ENCODE peak calls at places on chromosome 18, in six cellular contexts. V, W, I, Z, H and U are unnamed samples.

GRCh38 chr18:23274638-23275482 is 139.6 kb downstream of the CABLES1 start:
- DNase-seq in H (no peak), Z (no peak), W (no peak), V (no peak), I (peak; percentile 39), U (no peak)

GRCh38 chr18:65568866-65569265 is 181.9 kb upstream of the CDH7 start:
- DNase-seq in V (no peak), Z (no peak), H (no peak), W (no peak), I (no peak), U (no peak)

GRCh38 chr18:48910972-48911545 is 39.7 kb downstream of the SMAD7 start:
- DNase-seq in W (no peak), V (no peak), H (no peak), I (no peak), Z (no peak), U (no peak)

GRCh38 chr18:3217930-3218647 is 1.7 kb downstream of the MYOM1 start:
- DNase-seq in I (peak; percentile 37), V (no peak), Z (no peak), W (no peak), H (peak; percentile 25), U (no peak)

GRCh38 chr18:43875496-43875895 is 598.2 kb upstream of the SYT4 start:
- DNase-seq in Z (no peak), H (peak; percentile 71), I (no peak), V (no peak), W (no peak), U (no peak)

GRCh38 chr18:79278896-79279295 is 116.8 kb upstream of the NFATC1 start:
- DNase-seq in Z (no peak), W (no peak), H (no peak), V (no peak), I (no peak), U (no peak)

GRCh38 chr18:5463390-5463789 is 80.4 kb downstream of the EPB41L3 start:
- DNase-seq in H (no peak), I (no peak), V (no peak), W (peak; percentile 62), Z (no peak), U (no peak)

GRCh38 chr18:11570770-11571169 is 38.6 kb upstream of the SLC35G4 start:
- DNase-seq in H (peak; percentile 68), V (no peak), I (no peak), W (no peak), Z (no peak), U (no peak)

GRCh38 chr18:70627100-70627802 is 338.4 kb downstream of the SOCS6 start:
- DNase-seq in Z (no peak), V (no peak), W (no peak), I (no peak), H (no peak), U (no peak)

GRCh38 chr18:58639751-58640427 is 11.0 kb upstream of the ALPK2 start:
- DNase-seq in W (no peak), Z (no peak), I (no peak), V (no peak), H (peak; percentile 86), U (no peak)

GRCh38 chr18:23131693-23132319 is 3.5 kb upstream of the CABLES1 start:
- DNase-seq in I (peak; percentile 84), W (no peak), H (peak; percentile 91), Z (peak; percentile 58), V (peak; percentile 85), U (peak; percentile 65)

GRCh38 chr18:79392226-79392625 is 3.5 kb upstream of the NFATC1 start:
- DNase-seq in I (no peak), V (no peak), W (no peak), H (no peak), Z (no peak), U (no peak)

GRCh38 chr18:62572456-62572855 is 49.6 kb downstream of the ZCCHC2 start:
- DNase-seq in Z (no peak), V (no peak), I (no peak), H (no peak), W (no peak), U (no peak)

GRCh38 chr18:6728809-6729246 is 688 bp upstream of the ARHGAP28 start:
- DNase-seq in W (no peak), V (no peak), Z (no peak), I (no peak), H (no peak), U (no peak)

GRCh38 chr18:71443726-71444480 is 1100.2 kb downstream of the CBLN2 start:
- DNase-seq in V (no peak), Z (no peak), H (no peak), W (no peak), I (no peak), U (no peak)

GRCh38 chr18:46622999-46623398 is 34.0 kb downstream of the LOXHD1 start:
- DNase-seq in W (no peak), V (no peak), Z (peak; percentile 2), H (peak; percentile 58), I (no peak), U (no peak)

GRCh38 chr18:25005602-25006375 is 346.2 kb downstream of the ZNF521 start:
- DNase-seq in H (peak; percentile 90), Z (no peak), V (no peak), W (no peak), I (no peak), U (no peak)

GRCh38 chr18:65762556-65762955 is 11.7 kb downstream of the CDH7 start:
- DNase-seq in H (no peak), W (no peak), V (no peak), I (no peak), Z (no peak), U (no peak)

GRCh38 chr18:21257383-21257782 is 15.4 kb downstream of the GREB1L start:
- DNase-seq in I (no peak), V (no peak), H (peak; percentile 53), Z (no peak), W (no peak), U (no peak)

GRCh38 chr18:35969676-35970075 is 2.8 kb upstream of the RMP24 start:
- DNase-seq in H (no peak), Z (no peak), I (no peak), V (no peak), W (no peak), U (no peak)

GRCh38 chr18:35972197-35973000 is at the start of gene RMP24:
- DNase-seq in I (peak; percentile 97), H (peak; percentile 98), V (peak; percentile 96), Z (peak; percentile 84), W (peak; percentile 95), U (peak; percentile 90)

GRCh38 chr18:35971661-35972196 is 750 bp upstream of the RMP24 start:
- DNase-seq in Z (no peak), V (no peak), W (no peak), H (no peak), I (peak; percentile 31), U (no peak)

GRCh38 chr18:35973650-35974049 is 1.2 kb downstream of the RMP24 start:
- DNase-seq in I (no peak), V (no peak), H (no peak), Z (no peak), W (no peak), U (no peak)

DNA sequence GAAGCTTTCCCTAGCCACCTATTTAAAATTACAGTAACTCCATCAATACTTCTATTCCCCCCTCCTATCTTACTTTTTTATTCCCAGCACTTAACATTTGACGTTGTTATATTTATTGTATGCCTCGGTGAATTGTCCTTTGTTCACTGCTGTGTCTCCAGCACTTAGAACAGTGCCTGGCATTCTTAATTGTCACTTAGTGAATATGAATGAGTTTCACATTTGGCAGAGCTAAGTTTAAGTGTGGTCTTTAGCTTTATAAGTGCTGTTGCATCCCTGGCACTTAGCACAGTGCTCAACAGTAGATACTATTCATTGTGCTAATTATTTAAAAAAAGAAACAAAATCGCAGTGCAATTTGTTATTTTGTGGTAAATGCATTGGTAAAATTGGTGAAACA is 1.7 kb downstream of the RMP24 start:
- DNase-seq in I (no peak), V (no peak), H (no peak), Z (no peak), W (no peak), U (no peak)
- H3K4me3 ChIP-seq in I (no peak overlapping the region), V (no peak overlapping the region), H (no peak overlapping the region), Z (no peak overlapping the region), W (no peak overlapping the region), U (no peak overlapping the region)

GRCh38 chr18:74289946-74290478 is 1.8 kb downstream of the CYB5A start:
- DNase-seq in V (no peak), W (no peak), H (no peak), I (no peak), Z (no peak), U (no peak)
- H3K4me3 ChIP-seq in V (no peak overlapping the region), W (peak overlapping the region; percentile 91), H (peak overlapping the region; percentile 97), I (no peak overlapping the region), Z (no peak overlapping the region), U (no peak overlapping the region)

GRCh38 chr18:73479472-73479871 is 611.7 kb upstream of the NETO1 start:
- DNase-seq in V (no peak), H (peak; percentile 18), I (no peak), W (no peak), Z (no peak), U (no peak)

GRCh38 chr18:73478191-73478590 is 610.4 kb upstream of the NETO1 start:
- DNase-seq in V (no peak), H (no peak), W (no peak), Z (no peak), I (no peak), U (no peak)

DNA sequence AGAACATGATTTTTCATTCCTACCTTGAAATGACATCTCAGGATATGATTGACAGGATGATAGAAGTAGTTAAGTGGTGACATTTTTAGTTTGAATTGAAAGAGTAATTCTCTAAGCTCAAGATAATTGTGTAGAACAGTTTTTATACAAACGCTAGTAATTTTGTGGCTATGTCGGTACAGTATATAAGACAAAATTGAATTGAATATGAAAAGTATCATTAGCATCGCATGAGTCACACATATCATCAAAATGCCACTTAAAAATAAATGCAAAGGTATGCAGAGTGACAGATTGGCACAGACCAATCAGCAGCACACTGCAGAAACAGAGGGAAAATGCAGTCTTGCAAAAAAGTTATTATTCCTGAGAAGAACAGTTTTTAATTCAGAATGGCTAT is 608.2 kb upstream of the NETO1 start:
- DNase-seq in I (no peak), Z (no peak), V (no peak), W (no peak), H (no peak), U (no peak)
- H3K4me3 ChIP-seq in I (no peak overlapping the region), Z (no peak overlapping the region), V (no peak overlapping the region), W (no peak overlapping the region), H (no peak overlapping the region), U (no peak overlapping the region)

GRCh38 chr18:31040982-31041345 is 1.6 kb downstream of the DSC3 start:
- DNase-seq in I (peak; percentile 55), H (no peak), V (peak; percentile 66), Z (no peak), W (no peak), U (no peak)

GRCh38 chr18:31042391-31043181 is at the start of gene DSC3:
- DNase-seq in Z (no peak), I (peak; percentile 82), H (no peak), V (peak; percentile 73), W (peak; percentile 47), U (no peak)

GRCh38 chr18:31043709-31044108 is 1.2 kb upstream of the DSC3 start:
- DNase-seq in V (no peak), H (no peak), I (no peak), Z (no peak), W (no peak), U (no peak)

GRCh38 chr18:31041346-31042067 is 1.0 kb downstream of the DSC3 start:
- DNase-seq in V (peak; percentile 64), W (peak; percentile 44), I (peak; percentile 70), Z (no peak), H (no peak), U (no peak)

DNA sequence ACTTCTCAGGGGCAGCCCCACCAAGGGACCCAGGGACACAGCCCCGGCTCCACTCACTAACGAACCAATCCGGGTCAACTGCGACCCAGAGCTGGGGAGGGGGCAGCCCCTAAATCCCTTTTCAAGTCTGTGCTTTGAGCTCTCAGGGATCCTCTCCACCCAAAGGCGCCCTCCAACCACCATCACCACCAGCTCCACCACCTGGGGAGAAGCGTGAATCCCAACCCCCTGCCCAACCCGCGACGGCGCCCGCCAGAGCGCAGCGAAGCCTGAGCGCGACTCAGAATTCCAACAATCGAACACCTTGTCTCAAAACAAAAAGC is 513 bp downstream of the DSC3 start:
- DNase-seq in V (no peak), H (no peak), Z (no peak), I (no peak), W (no peak), U (no peak)
- H3K4me3 ChIP-seq in V (peak overlapping the region; percentile 53), H (peak overlapping the region; percentile 64), Z (no peak overlapping the region), I (peak overlapping the region; percentile 56), W (peak overlapping the region; percentile 34), U (no peak overlapping the region)